ENCODE peak calls at places on chromosomes 7 and 10, in five cellular contexts. One of them, this sample, is unnamed.

GRCh38 chr7:142478479-142479220 is 220.8 kb upstream of the PRSS58 start:
- DNase-seq in mammary epithelial cell: peak
- DNase-seq in mucosa of descending colon: peak
- DNase-seq in body of pancreas: peak
- DNase-seq in naive thymus-derived CD4-positive, alpha-beta T cell: no peak
- DNase-seq in this sample: no peak

GRCh38 chr7:126803990-126804389 is 448.8 kb downstream of the GRM8 start:
- DNase-seq in mucosa of descending colon: no peak
- DNase-seq in body of pancreas: no peak
- DNase-seq in naive thymus-derived CD4-positive, alpha-beta T cell: no peak
- DNase-seq in mammary epithelial cell: no peak
- DNase-seq in this sample: no peak

GRCh38 chr7:141585592-141586510 is 34.6 kb downstream of the AGK start:
- DNase-seq in mammary epithelial cell: peak
- DNase-seq in body of pancreas: no peak
- DNase-seq in naive thymus-derived CD4-positive, alpha-beta T cell: no peak
- DNase-seq in mucosa of descending colon: no peak
- DNase-seq in this sample: no peak

GRCh38 chr7:95491634-95492314 is 6.0 kb downstream of the ASB4 start:
- DNase-seq in mucosa of descending colon: peak
- DNase-seq in body of pancreas: no peak
- DNase-seq in naive thymus-derived CD4-positive, alpha-beta T cell: no peak
- DNase-seq in mammary epithelial cell: peak
- DNase-seq in this sample: no peak

GRCh38 chr7:45874408-45875131 is 1.7 kb upstream of the CCDC201 start:
- DNase-seq in mucosa of descending colon: no peak
- DNase-seq in mammary epithelial cell: peak
- DNase-seq in naive thymus-derived CD4-positive, alpha-beta T cell: no peak
- DNase-seq in body of pancreas: no peak
- DNase-seq in this sample: no peak

GRCh38 chr10:47371629-47372485 is 12.2 kb downstream of the ZNF488 start:
- DNase-seq in naive thymus-derived CD4-positive, alpha-beta T cell: no peak
- DNase-seq in mammary epithelial cell: no peak
- DNase-seq in body of pancreas: no peak
- DNase-seq in mucosa of descending colon: no peak
- DNase-seq in this sample: peak

GRCh38 chr10:88062798-88063472 is 199.5 kb downstream of the PTEN start:
- DNase-seq in body of pancreas: no peak
- DNase-seq in naive thymus-derived CD4-positive, alpha-beta T cell: no peak
- DNase-seq in mammary epithelial cell: no peak
- DNase-seq in mucosa of descending colon: no peak
- DNase-seq in this sample: no peak

GRCh38 chr7:132858760-132859159 is 223.1 kb downstream of the CHCHD3 start:
- DNase-seq in mucosa of descending colon: no peak
- DNase-seq in naive thymus-derived CD4-positive, alpha-beta T cell: no peak
- DNase-seq in mammary epithelial cell: no peak
- DNase-seq in body of pancreas: no peak
- DNase-seq in this sample: no peak

GRCh38 chr7:157355784-157356511 is 19.1 kb downstream of the DNAJB6 start:
- DNase-seq in mucosa of descending colon: no peak
- DNase-seq in body of pancreas: peak
- DNase-seq in naive thymus-derived CD4-positive, alpha-beta T cell: no peak
- DNase-seq in mammary epithelial cell: peak
- DNase-seq in this sample: no peak

GRCh38 chr7:131076711-131077170 is 250.9 kb upstream of the MKLN1 start:
- DNase-seq in mucosa of descending colon: no peak
- DNase-seq in naive thymus-derived CD4-positive, alpha-beta T cell: no peak
- DNase-seq in mammary epithelial cell: peak
- DNase-seq in body of pancreas: no peak
- DNase-seq in this sample: no peak

GRCh38 chr10:129707406-129708388 is 240.7 kb downstream of the MGMT start:
- DNase-seq in naive thymus-derived CD4-positive, alpha-beta T cell: no peak
- DNase-seq in mammary epithelial cell: no peak
- DNase-seq in mucosa of descending colon: no peak
- DNase-seq in body of pancreas: peak
- DNase-seq in this sample: no peak

GRCh38 chr10:132103116-132103910 is 37.6 kb downstream of the JAKMIP3 start:
- DNase-seq in body of pancreas: peak
- DNase-seq in mucosa of descending colon: no peak
- DNase-seq in mammary epithelial cell: no peak
- DNase-seq in naive thymus-derived CD4-positive, alpha-beta T cell: no peak
- DNase-seq in this sample: no peak

GRCh38 chr7:18573410-18574234 is 78.1 kb downstream of the HDAC9 start:
- DNase-seq in mammary epithelial cell: no peak
- DNase-seq in body of pancreas: no peak
- DNase-seq in naive thymus-derived CD4-positive, alpha-beta T cell: no peak
- DNase-seq in mucosa of descending colon: no peak
- DNase-seq in this sample: no peak

GRCh38 chr10:17375936-17376584 is 78.3 kb downstream of the ST8SIA6 start:
- DNase-seq in mucosa of descending colon: no peak
- DNase-seq in body of pancreas: no peak
- DNase-seq in naive thymus-derived CD4-positive, alpha-beta T cell: no peak
- DNase-seq in mammary epithelial cell: no peak
- DNase-seq in this sample: no peak

GRCh38 chr7:102845351-102845750 is 67.4 kb upstream of the LRRC17 start:
- DNase-seq in mammary epithelial cell: no peak
- DNase-seq in body of pancreas: no peak
- DNase-seq in naive thymus-derived CD4-positive, alpha-beta T cell: no peak
- DNase-seq in mucosa of descending colon: no peak
- DNase-seq in this sample: no peak

GRCh38 chr10:28533571-28534304 is 820 bp downstream of the WAC start:
- DNase-seq in mammary epithelial cell: peak
- DNase-seq in body of pancreas: peak
- DNase-seq in naive thymus-derived CD4-positive, alpha-beta T cell: peak
- DNase-seq in mucosa of descending colon: peak
- DNase-seq in this sample: peak

GRCh38 chr7:8963722-8964121 is 530.3 kb downstream of the NXPH1 start:
- DNase-seq in mucosa of descending colon: no peak
- DNase-seq in body of pancreas: no peak
- DNase-seq in mammary epithelial cell: no peak
- DNase-seq in naive thymus-derived CD4-positive, alpha-beta T cell: no peak
- DNase-seq in this sample: no peak

GRCh38 chr7:73858807-73859206 is 2.2 kb upstream of the TMEM270 start:
- DNase-seq in mucosa of descending colon: no peak
- DNase-seq in body of pancreas: no peak
- DNase-seq in mammary epithelial cell: no peak
- DNase-seq in naive thymus-derived CD4-positive, alpha-beta T cell: no peak
- DNase-seq in this sample: no peak

GRCh38 chr10:47335906-47336305 is 12.3 kb upstream of the RBP3 start:
- DNase-seq in mammary epithelial cell: no peak
- DNase-seq in mucosa of descending colon: no peak
- DNase-seq in naive thymus-derived CD4-positive, alpha-beta T cell: no peak
- DNase-seq in body of pancreas: no peak
- DNase-seq in this sample: no peak

GRCh38 chr10:124725791-124726190 is 18.4 kb downstream of the FAM53B start:
- DNase-seq in naive thymus-derived CD4-positive, alpha-beta T cell: no peak
- DNase-seq in mucosa of descending colon: no peak
- DNase-seq in body of pancreas: no peak
- DNase-seq in mammary epithelial cell: no peak
- DNase-seq in this sample: peak

GRCh38 chr10:76492026-76492425 is 1060.6 kb downstream of the LRMDA start:
- DNase-seq in mucosa of descending colon: no peak
- DNase-seq in body of pancreas: no peak
- DNase-seq in naive thymus-derived CD4-positive, alpha-beta T cell: no peak
- DNase-seq in mammary epithelial cell: peak
- DNase-seq in this sample: no peak

GRCh38 chr7:132536646-132537395 is 39.4 kb downstream of the PLXNA4 start:
- DNase-seq in mucosa of descending colon: no peak
- DNase-seq in mammary epithelial cell: no peak
- DNase-seq in naive thymus-derived CD4-positive, alpha-beta T cell: no peak
- DNase-seq in body of pancreas: no peak
- DNase-seq in this sample: no peak

GRCh38 chr7:114087674-114088539 is 169.1 kb upstream of the PPP1R3A start:
- DNase-seq in mammary epithelial cell: no peak
- DNase-seq in naive thymus-derived CD4-positive, alpha-beta T cell: no peak
- DNase-seq in mucosa of descending colon: peak
- DNase-seq in body of pancreas: peak
- DNase-seq in this sample: no peak

GRCh38 chr7:30469303-30469702 is 9.3 kb downstream of the NOD1 start:
- DNase-seq in mucosa of descending colon: peak
- DNase-seq in naive thymus-derived CD4-positive, alpha-beta T cell: no peak
- DNase-seq in mammary epithelial cell: peak
- DNase-seq in body of pancreas: peak
- DNase-seq in this sample: no peak

GRCh38 chr10:124306922-124307371 is 111.8 kb downstream of the OAT start:
- DNase-seq in mucosa of descending colon: peak
- DNase-seq in naive thymus-derived CD4-positive, alpha-beta T cell: no peak
- DNase-seq in mammary epithelial cell: peak
- DNase-seq in body of pancreas: no peak
- DNase-seq in this sample: peak

GRCh38 chr10:35194906-35195305 is 68.3 kb downstream of the CREM start:
- DNase-seq in mucosa of descending colon: no peak
- DNase-seq in body of pancreas: no peak
- DNase-seq in mammary epithelial cell: peak
- DNase-seq in naive thymus-derived CD4-positive, alpha-beta T cell: peak
- DNase-seq in this sample: no peak

GRCh38 chr10:43054593-43054992 is 22.3 kb upstream of the RET start:
- DNase-seq in mammary epithelial cell: no peak
- DNase-seq in mucosa of descending colon: no peak
- DNase-seq in naive thymus-derived CD4-positive, alpha-beta T cell: no peak
- DNase-seq in body of pancreas: no peak
- DNase-seq in this sample: no peak

GRCh38 chr10:62248465-62248864 is 20.2 kb downstream of the RTKN2 start:
- DNase-seq in mammary epithelial cell: no peak
- DNase-seq in mucosa of descending colon: no peak
- DNase-seq in body of pancreas: no peak
- DNase-seq in naive thymus-derived CD4-positive, alpha-beta T cell: no peak
- DNase-seq in this sample: no peak

GRCh38 chr10:110865184-110865803 is 6.4 kb upstream of the PDCD4 start:
- DNase-seq in naive thymus-derived CD4-positive, alpha-beta T cell: no peak
- DNase-seq in mucosa of descending colon: peak
- DNase-seq in mammary epithelial cell: peak
- DNase-seq in body of pancreas: no peak
- DNase-seq in this sample: no peak

GRCh38 chr7:99410635-99411034 is 1.9 kb downstream of the BUD31 start:
- DNase-seq in naive thymus-derived CD4-positive, alpha-beta T cell: no peak
- DNase-seq in mucosa of descending colon: no peak
- DNase-seq in body of pancreas: no peak
- DNase-seq in mammary epithelial cell: no peak
- DNase-seq in this sample: no peak
- H3K4me3 ChIP-seq in naive thymus-derived CD4-positive, alpha-beta T cell: no peak
- H3K4me3 ChIP-seq in mucosa of descending colon: no peak
- H3K4me3 ChIP-seq in body of pancreas: no peak
- H3K4me3 ChIP-seq in mammary epithelial cell: no peak
- H3K4me3 ChIP-seq in this sample: no peak

GRCh38 chr10:99522511-99523250 is 10.1 kb upstream of the NKX2-3 start:
- DNase-seq in mammary epithelial cell: no peak
- DNase-seq in naive thymus-derived CD4-positive, alpha-beta T cell: no peak
- DNase-seq in mucosa of descending colon: peak
- DNase-seq in body of pancreas: no peak
- DNase-seq in this sample: no peak
- H3K4me3 ChIP-seq in mammary epithelial cell: no peak
- H3K4me3 ChIP-seq in naive thymus-derived CD4-positive, alpha-beta T cell: no peak
- H3K4me3 ChIP-seq in mucosa of descending colon: no peak
- H3K4me3 ChIP-seq in body of pancreas: no peak
- H3K4me3 ChIP-seq in this sample: no peak

GRCh38 chr10:113284635-113285034 is 268.2 kb upstream of the HABP2 start:
- DNase-seq in mammary epithelial cell: no peak
- DNase-seq in body of pancreas: no peak
- DNase-seq in naive thymus-derived CD4-positive, alpha-beta T cell: no peak
- DNase-seq in mucosa of descending colon: no peak
- DNase-seq in this sample: no peak

GRCh38 chr10:113285291-113285690 is 267.6 kb upstream of the HABP2 start:
- DNase-seq in mammary epithelial cell: no peak
- DNase-seq in naive thymus-derived CD4-positive, alpha-beta T cell: no peak
- DNase-seq in body of pancreas: no peak
- DNase-seq in mucosa of descending colon: no peak
- DNase-seq in this sample: no peak

GRCh38 chr10:113287592-113287991 is 265.3 kb upstream of the HABP2 start:
- DNase-seq in mucosa of descending colon: no peak
- DNase-seq in naive thymus-derived CD4-positive, alpha-beta T cell: no peak
- DNase-seq in body of pancreas: no peak
- DNase-seq in mammary epithelial cell: no peak
- DNase-seq in this sample: no peak

GRCh38 chr10:113279262-113279661 is 273.6 kb upstream of the HABP2 start:
- DNase-seq in mammary epithelial cell: no peak
- DNase-seq in naive thymus-derived CD4-positive, alpha-beta T cell: no peak
- DNase-seq in mucosa of descending colon: no peak
- DNase-seq in body of pancreas: no peak
- DNase-seq in this sample: no peak

DNA sequence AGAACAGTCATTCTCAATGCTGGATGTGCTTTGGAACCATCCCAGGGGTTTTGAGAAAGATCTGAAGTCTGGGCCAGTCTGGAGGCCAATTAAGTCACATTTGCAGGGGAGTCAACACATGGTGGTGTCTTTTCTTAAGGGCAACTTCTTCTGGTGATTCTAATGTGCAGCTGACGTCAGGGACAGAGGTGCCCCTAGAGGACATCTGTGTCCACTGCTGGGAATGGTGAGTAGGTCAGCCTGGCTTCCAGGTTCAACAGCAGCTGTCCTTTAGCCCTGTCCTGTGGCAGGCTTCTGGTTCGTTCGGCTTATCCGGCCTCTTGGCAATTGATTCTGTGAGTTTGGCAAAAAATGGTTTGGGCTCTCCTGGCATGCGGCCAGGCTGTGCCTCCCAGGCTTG is 269.7 kb upstream of the HABP2 start:
- DNase-seq in mammary epithelial cell: no peak
- DNase-seq in body of pancreas: no peak
- DNase-seq in naive thymus-derived CD4-positive, alpha-beta T cell: no peak
- DNase-seq in mucosa of descending colon: no peak
- DNase-seq in this sample: no peak
- H3K4me3 ChIP-seq in mammary epithelial cell: no peak
- H3K4me3 ChIP-seq in body of pancreas: no peak
- H3K4me3 ChIP-seq in naive thymus-derived CD4-positive, alpha-beta T cell: no peak
- H3K4me3 ChIP-seq in mucosa of descending colon: no peak
- H3K4me3 ChIP-seq in this sample: no peak

DNA sequence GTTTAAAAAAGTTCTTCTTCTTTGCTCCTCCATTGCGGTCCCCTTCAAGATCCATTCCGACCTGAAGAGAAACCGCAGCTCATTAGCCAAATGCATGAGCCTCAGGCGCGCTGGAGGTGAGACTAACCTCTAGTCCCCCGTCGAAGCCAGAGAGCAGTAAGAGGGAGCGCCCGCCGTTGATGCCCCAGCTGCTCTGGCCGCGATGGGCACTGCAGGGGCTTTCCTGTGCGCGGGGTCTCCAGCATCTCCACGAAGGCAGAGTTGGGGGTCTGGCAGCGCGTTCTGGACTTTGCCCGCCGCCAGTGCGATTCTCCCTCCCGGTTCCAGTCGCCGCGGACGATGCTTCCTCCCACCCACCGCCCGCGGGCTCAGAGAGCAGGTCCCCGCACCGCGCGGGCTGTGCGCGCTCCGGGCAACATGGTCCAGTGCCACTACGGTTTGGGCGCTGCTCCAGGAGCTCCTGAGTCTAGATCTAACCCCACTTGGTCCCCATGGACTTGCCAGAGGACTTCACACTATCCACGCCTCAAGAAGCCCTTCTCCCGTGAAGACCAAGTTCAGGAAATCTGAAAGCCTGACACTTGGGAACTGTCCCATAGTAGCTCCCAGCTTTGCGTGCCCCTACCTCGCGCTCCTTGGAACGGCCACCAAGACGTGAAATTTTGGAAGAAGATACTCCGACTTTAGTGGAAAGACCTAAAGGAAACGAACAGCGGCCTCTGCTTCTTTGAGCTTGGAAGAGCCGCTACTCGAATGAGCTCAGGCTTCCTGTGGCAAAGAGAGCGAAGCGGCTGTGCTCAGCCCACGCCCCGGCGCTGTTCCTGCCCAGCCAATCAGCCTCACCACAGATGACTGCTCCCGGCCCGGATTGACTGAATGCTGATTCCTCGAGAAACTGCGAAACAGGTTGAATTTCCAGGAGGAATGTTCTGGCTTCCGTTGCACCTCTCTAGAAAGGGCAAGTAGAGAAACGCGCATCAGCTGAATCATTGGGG is at the start of gene ABCB1:
- DNase-seq in mammary epithelial cell: peak
- DNase-seq in body of pancreas: peak
- DNase-seq in naive thymus-derived CD4-positive, alpha-beta T cell: peak
- DNase-seq in mucosa of descending colon: peak
- DNase-seq in this sample: peak
- H3K4me3 ChIP-seq in mammary epithelial cell: peak
- H3K4me3 ChIP-seq in body of pancreas: peak
- H3K4me3 ChIP-seq in naive thymus-derived CD4-positive, alpha-beta T cell: peak
- H3K4me3 ChIP-seq in mucosa of descending colon: peak
- H3K4me3 ChIP-seq in this sample: no peak